ENCODE peak calls at places on chromosomes 16 and 17, in nine cellular contexts. C is neural crest cell, O is heart right ventricle, J is endothelial cell, D is Peyer's patch, P is dorsolateral prefrontal cortex, G is C1 segment of cervical spinal cord, W is SW480, Y is cardiac fibroblast. A is an unnamed sample.

GRCh38 chr17:42251115-42251514 is 25.1 kb downstream of the STAT5B start:
- DNase-seq in P (no peak), Y (peak), D (no peak), G (no peak), W (peak), J (no peak), C (no peak), O (no peak), A (peak)

GRCh38 chr17:50934161-50934560 is 68.0 kb upstream of the TOB1 start:
- DNase-seq in J (no peak), W (no peak), Y (no peak), P (no peak), G (no peak), D (no peak), O (no peak), C (no peak), A (no peak)

GRCh38 chr16:1859650-1860049 is 12.3 kb downstream of the MEIOB start:
- DNase-seq in G (no peak), J (no peak), O (no peak), W (no peak), Y (no peak), C (no peak), D (no peak), P (no peak), A (no peak)

GRCh38 chr16:4052801-4053662 is 63.2 kb downstream of the ADCY9 start:
- DNase-seq in D (no peak), Y (peak), W (peak), G (no peak), C (no peak), P (peak), J (no peak), O (peak), A (peak)

GRCh38 chr16:56370185-56370584 is 55.2 kb downstream of the AMFR start:
- DNase-seq in Y (peak), P (no peak), G (no peak), W (no peak), J (no peak), C (no peak), D (no peak), O (no peak), A (no peak)

GRCh38 chr16:30844671-30845449 is 49.0 kb downstream of the BCL7C start:
- DNase-seq in C (peak), G (no peak), D (peak), P (no peak), J (peak), W (peak), O (peak), Y (peak), A (peak)

GRCh38 chr17:45874148-45874547 is 20.2 kb upstream of the MAPT start:
- DNase-seq in W (no peak), O (no peak), P (no peak), D (no peak), C (no peak), Y (no peak), J (no peak), G (no peak), A (no peak)

GRCh38 chr17:82825540-82826124 is 14.2 kb downstream of the ZNF750 start:
- DNase-seq in J (no peak), C (no peak), O (no peak), Y (no peak), P (no peak), D (no peak), W (no peak), G (no peak), A (no peak)

GRCh38 chr17:69390735-69391501 is 23.6 kb upstream of the MAP2K6 start:
- DNase-seq in C (no peak), D (no peak), W (no peak), G (no peak), P (no peak), Y (no peak), O (no peak), J (no peak), A (no peak)

GRCh38 chr16:30368122-30368791 is 2.0 kb downstream of the TBC1D10B start:
- DNase-seq in P (no peak), G (no peak), C (no peak), Y (peak), W (no peak), O (no peak), J (no peak), D (no peak), A (no peak)

GRCh38 chr17:75691371-75692290 is 24.5 kb downstream of the SAP30BP start:
- DNase-seq in G (no peak), O (no peak), Y (no peak), P (peak), D (peak), W (peak), C (no peak), J (no peak), A (no peak)

GRCh38 chr17:40541873-40542561 is 23.3 kb downstream of the CCR7 start:
- DNase-seq in C (no peak), W (no peak), J (no peak), D (peak), G (no peak), Y (no peak), O (peak), P (no peak), A (no peak)

GRCh38 chr17:66625321-66625767 is 209.6 kb upstream of the CACNG5 start:
- DNase-seq in O (no peak), G (no peak), P (no peak), D (no peak), W (peak), C (no peak), Y (peak), J (no peak), A (no peak)

GRCh38 chr16:72093448-72094265 is at the start of the genes DHX38 and TXNL4B:
- DNase-seq in D (peak), P (peak), W (peak), O (peak), J (peak), G (peak), Y (peak), C (peak), A (peak)

GRCh38 chr17:73722163-73722562 is 77.9 kb upstream of the SDK2 start:
- DNase-seq in G (no peak), W (no peak), O (no peak), J (no peak), C (no peak), Y (no peak), D (no peak), P (no peak), A (no peak)

GRCh38 chr17:15268003-15268402 is 2.9 kb upstream of the PMP22 start:
- DNase-seq in C (no peak), O (no peak), D (no peak), Y (no peak), J (no peak), W (no peak), P (no peak), G (no peak), A (no peak)

GRCh38 chr16:1493746-1494094 is 560 bp downstream of the TELO2 start:
- DNase-seq in C (no peak), G (no peak), Y (no peak), W (no peak), P (no peak), J (no peak), D (no peak), O (no peak), A (no peak)

GRCh38 chr17:67011527-67012175 is 32.7 kb upstream of the CACNG1 start:
- DNase-seq in D (no peak), W (no peak), J (no peak), Y (no peak), C (no peak), P (no peak), O (no peak), G (no peak), A (no peak)

GRCh38 chr17:19410101-19410500 is 931 bp upstream of the RNF112 start:
- DNase-seq in C (no peak), D (no peak), P (no peak), W (no peak), Y (no peak), O (no peak), G (no peak), J (no peak), A (no peak)

GRCh38 chr16:87052506-87052905 is 264.7 kb downstream of the C16orf95 start:
- DNase-seq in G (no peak), Y (peak), P (no peak), J (no peak), C (no peak), O (no peak), W (no peak), D (no peak), A (no peak)

GRCh38 chr17:78658281-78658785 is 81.1 kb upstream of the DNAH17 start:
- DNase-seq in D (peak), Y (no peak), P (peak), G (no peak), O (no peak), W (no peak), J (no peak), C (no peak), A (no peak)

GRCh38 chr17:68310141-68310540 is 18.8 kb downstream of the ARSG start:
- DNase-seq in G (no peak), J (no peak), C (no peak), D (no peak), W (peak), P (no peak), O (no peak), Y (no peak), A (no peak)

GRCh38 chr17:69779378-69780214 is 295.4 kb upstream of the KCNJ16 start:
- DNase-seq in O (no peak), J (no peak), C (no peak), G (no peak), Y (peak), P (no peak), D (no peak), W (no peak), A (no peak)

GRCh38 chr16:20821682-20822081 is 15.4 kb downstream of the REXO5 start:
- DNase-seq in C (no peak), D (no peak), O (no peak), G (no peak), W (no peak), Y (no peak), P (no peak), J (no peak), A (no peak)

GRCh38 chr17:45954914-45955313 is 44.1 kb upstream of the STH start:
- DNase-seq in Y (no peak), C (no peak), W (peak), P (no peak), J (no peak), O (no peak), D (no peak), G (no peak), A (no peak)

GRCh38 chr17:68182940-68183551 is 64.8 kb upstream of the AMZ2 start:
- DNase-seq in O (no peak), Y (no peak), P (no peak), G (no peak), W (no peak), C (no peak), J (no peak), D (no peak), A (no peak)

GRCh38 chr16:84548971-84549844 is 44.7 kb upstream of the MEAK7 start:
- DNase-seq in P (no peak), J (peak), Y (no peak), D (no peak), W (no peak), C (no peak), G (no peak), O (peak), A (peak)

GRCh38 chr17:78313735-78314648 is 45.9 kb downstream of the SOCS3 start:
- DNase-seq in J (peak), C (peak), W (peak), Y (peak), G (no peak), O (peak), P (no peak), D (peak), A (no peak)

GRCh38 chr17:46782250-46782953 is 36.1 kb downstream of the WNT3 start:
- DNase-seq in P (no peak), O (no peak), C (no peak), G (no peak), J (peak), Y (no peak), D (peak), W (peak), A (no peak)

GRCh38 chr17:41544497-41544896 is 16.4 kb upstream of the KRT19 start:
- DNase-seq in O (no peak), P (no peak), Y (peak), C (no peak), D (peak), W (peak), G (no peak), J (no peak), A (no peak)